ENCODE peak calls at places on chromosomes 3 and 15, in four cellular contexts. Y is stromal cell of bone marrow, S is dermis blood vessel endothelial cell, V is astrocyte of the spinal cord. K is an unnamed sample.

GRCh38 chr3:149152420-149152819 is 23.0 kb downstream of the HPS3 start:
- DNase-seq in V (peak), S (no peak), Y (no peak), K (no peak)

GRCh38 chr15:28878209-28878608 is 7.6 kb upstream of the APBA2 start:
- DNase-seq in S (no peak), Y (no peak), V (no peak), K (no peak)

GRCh38 chr3:159852821-159853505 is 135.7 kb upstream of the IL12A start:
- DNase-seq in V (peak), S (peak), Y (no peak), K (peak)

GRCh38 chr15:64354683-64355558 is 1.1 kb downstream of the CSNK1G1 start:
- DNase-seq in S (peak), V (no peak), Y (no peak), K (no peak)

GRCh38 chr3:113754486-113755159 is 7.8 kb downstream of the ATP6V1A start:
- DNase-seq in V (no peak), Y (no peak), S (no peak), K (no peak)

GRCh38 chr3:15097889-15098288 is 1.1 kb downstream of the RBSN start:
- DNase-seq in V (peak), Y (no peak), S (no peak), K (no peak)

GRCh38 chr15:90691982-90692773 is 25.0 kb upstream of the BLM start:
- DNase-seq in Y (no peak), S (no peak), V (no peak), K (no peak)

GRCh38 chr3:171213907-171214306 is 187.4 kb upstream of the SLC2A2 start:
- DNase-seq in Y (no peak), S (no peak), V (no peak), K (no peak)

GRCh38 chr3:195467641-195468390 is 25.0 kb upstream of the ACAP2 start:
- DNase-seq in V (peak), S (no peak), Y (no peak), K (no peak)

GRCh38 chr15:64334530-64334929 is 21.4 kb downstream of the CSNK1G1 start:
- DNase-seq in Y (no peak), S (no peak), V (no peak), K (no peak)

GRCh38 chr3:132407025-132407424 is 10.3 kb upstream of the DNAJC13 start:
- DNase-seq in S (no peak), Y (no peak), V (no peak), K (no peak)

GRCh38 chr3:188915137-188915536 is 256.6 kb upstream of the TPRG1 start:
- DNase-seq in Y (peak), V (peak), S (no peak), K (no peak)

GRCh38 chr15:49900836-49901235 is 218.2 kb downstream of the ATP8B4 start:
- DNase-seq in S (no peak), Y (no peak), V (no peak), K (no peak)

GRCh38 chr15:70051948-70052633 is 45.6 kb downstream of the TLE3 start:
- DNase-seq in V (no peak), S (no peak), Y (no peak), K (no peak)

GRCh38 chr3:150495563-150496168 is 50.6 kb downstream of the SERP1 start:
- DNase-seq in Y (peak), V (peak), S (peak), K (no peak)

GRCh38 chr15:70096215-70096974 is 1.3 kb downstream of the TLE3 start:
- DNase-seq in S (peak), Y (no peak), V (peak), K (peak)

GRCh38 chr15:91408476-91409076 is 308.5 kb downstream of the SV2B start:
- DNase-seq in V (no peak), S (no peak), Y (no peak), K (no peak)